ENCODE peak calls at places on chromosome 5, in ten cellular contexts. S is psoas muscle; T is CD4-positive, alpha-beta memory T cell; V is HepG2; A is heart left ventricle; L is uterus; N is ovary; E is PC-3; H is lower lobe of right lung; J is fibroblast of lung. I is an unnamed sample. For H3K4me1, the result is how much of the 10 kb centered on the place peaks cover.

GRCh38 chr5:88831856-88832255 is 51.1 kb downstream of the MEF2C start:
- DNase-seq in T (no peak), L (no peak), S (no peak), H (no peak), V (no peak), E (no peak), N (no peak), J (no peak), A (no peak), I (no peak)

GRCh38 chr5:99019254-99019653 is 90.4 kb upstream of the CHD1 start:
- DNase-seq in T (no peak), L (no peak), V (no peak), N (no peak), A (no peak), H (no peak), E (no peak), J (no peak), S (no peak), I (no peak)

GRCh38 chr5:108167174-108167573 is 214.7 kb downstream of the FBXL17 start:
- DNase-seq in S (no peak), T (no peak), E (peak), H (no peak), V (no peak), J (no peak), N (no peak), L (no peak), A (no peak), I (no peak)

GRCh38 chr5:102554728-102555127 is 55.9 kb upstream of the SLCO6A1 start:
- DNase-seq in J (no peak), L (no peak), A (no peak), N (no peak), T (no peak), S (no peak), H (no peak), E (peak), V (peak), I (no peak)

GRCh38 chr5:132561601-132562000 is 4.8 kb downstream of the RAD50 start:
- DNase-seq in S (no peak), J (no peak), N (no peak), T (no peak), L (no peak), E (no peak), A (no peak), H (no peak), V (no peak), I (no peak)

GRCh38 chr5:36875051-36875788 is 1.3 kb upstream of the NIPBL start:
- DNase-seq in A (peak), J (peak), V (peak), E (peak), L (peak), T (peak), N (peak), S (peak), H (peak), I (peak)

GRCh38 chr5:51378415-51378777 is 4.9 kb upstream of the ISL1 start:
- DNase-seq in E (no peak), V (no peak), A (no peak), S (no peak), L (no peak), J (no peak), N (no peak), H (no peak), T (no peak), I (no peak)

GRCh38 chr5:125440905-125441304 is 694.5 kb upstream of the ZNF608 start:
- DNase-seq in N (no peak), T (no peak), V (no peak), J (no peak), H (no peak), L (no peak), E (no peak), A (no peak), S (no peak), I (no peak)

GRCh38 chr5:120599576-120599975 is 135.5 kb downstream of the PRR16 start:
- DNase-seq in J (peak), N (no peak), A (no peak), T (no peak), S (no peak), E (peak), L (no peak), H (no peak), V (no peak), I (peak)

GRCh38 chr5:7589800-7590199 is 193.9 kb downstream of the ADCY2 start:
- DNase-seq in J (no peak), A (no peak), N (no peak), E (no peak), V (no peak), S (no peak), T (no peak), H (no peak), L (no peak), I (no peak)

GRCh38 chr5:126720369-126720768 is 56.6 kb upstream of the LMNB1 start:
- DNase-seq in A (no peak), N (no peak), T (no peak), S (no peak), H (no peak), L (no peak), V (no peak), E (no peak), J (no peak), I (no peak)

GRCh38 chr5:111756701-111757581 is at the start of gene NREP:
- DNase-seq in V (peak), L (peak), T (no peak), H (peak), J (peak), S (peak), E (peak), A (peak), N (peak), I (peak)

GRCh38 chr5:168101352-168101751 is 190.1 kb upstream of the WWC1 start:
- DNase-seq in L (no peak), S (no peak), J (no peak), V (no peak), N (no peak), H (no peak), A (no peak), E (no peak), T (no peak), I (no peak)

GRCh38 chr5:53288511-53288910 is 179.0 kb upstream of the MOCS2 start:
- DNase-seq in J (no peak), V (no peak), T (no peak), L (no peak), A (no peak), N (no peak), E (no peak), H (no peak), S (no peak), I (no peak)

GRCh38 chr5:170597876-170598275 is 94.1 kb downstream of the KCNIP1 start:
- DNase-seq in S (no peak), L (no peak), J (peak), V (no peak), T (no peak), A (peak), E (no peak), H (no peak), N (no peak), I (no peak)

DNA sequence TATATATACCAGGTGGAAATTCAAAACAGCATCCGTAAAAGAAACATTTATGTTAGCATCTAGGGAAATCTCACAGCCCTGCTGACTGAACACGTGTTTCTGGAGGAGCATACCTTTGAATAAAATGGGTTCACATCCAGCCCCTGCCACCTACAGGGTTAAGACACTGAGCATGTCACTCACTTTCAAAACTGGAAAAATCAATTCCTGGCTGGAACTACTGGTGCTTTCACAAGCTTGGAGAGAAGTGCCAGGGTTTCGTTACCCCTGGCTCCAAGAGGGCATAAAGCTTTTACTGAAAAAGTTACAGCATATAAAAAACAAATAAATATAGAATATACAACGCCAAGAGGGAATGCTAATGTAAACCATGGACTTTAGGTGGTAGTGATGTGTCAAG is 48.0 kb downstream of the SERINC5 start:
- DNase-seq in E (no peak), S (no peak), V (no peak), H (no peak), N (no peak), L (no peak), A (no peak), J (no peak), T (no peak), I (no peak)
- H3K4me1 ChIP-seq in E (under half), S (under half), V (half or more), H (under half), N (under half), L (under half), A (under half), J (under half), T (half or more), I (half or more)

GRCh38 chr5:159777049-159777448 is 139.2 kb upstream of the ADRA1B start:
- DNase-seq in A (no peak), L (no peak), V (no peak), E (peak), J (no peak), H (no peak), T (no peak), S (no peak), N (no peak), I (no peak)
- H3K4me1 ChIP-seq in A (under half), L (under half), V (under half), E (half or more), J (under half), H (under half), T (under half), S (under half), N (under half), I (under half)

DNA sequence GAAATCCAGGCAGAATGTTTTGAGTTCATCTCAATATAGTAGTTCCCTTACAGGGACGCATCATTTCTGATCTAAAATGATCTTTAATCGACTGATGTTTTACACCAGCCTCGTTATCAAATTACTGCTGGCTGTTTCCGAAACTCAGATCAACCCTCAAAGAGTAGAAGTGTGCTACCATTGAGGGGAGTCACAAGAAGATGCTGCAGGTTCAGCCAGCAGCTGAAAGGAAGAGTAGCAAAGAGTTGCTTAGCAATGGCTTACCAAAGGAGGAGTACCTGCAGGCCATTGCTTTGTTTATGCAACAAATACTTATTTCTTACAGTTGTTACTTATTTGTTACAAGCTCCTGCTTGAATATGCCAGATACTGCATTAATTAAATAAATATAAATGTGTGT is 144.1 kb downstream of the EBF1 start:
- DNase-seq in H (no peak), N (no peak), T (no peak), S (no peak), J (no peak), V (no peak), E (no peak), A (no peak), L (no peak), I (no peak)
- H3K4me1 ChIP-seq in H (under half), N (under half), T (under half), S (under half), J (under half), V (under half), E (under half), A (under half), L (under half), I (under half)

DNA sequence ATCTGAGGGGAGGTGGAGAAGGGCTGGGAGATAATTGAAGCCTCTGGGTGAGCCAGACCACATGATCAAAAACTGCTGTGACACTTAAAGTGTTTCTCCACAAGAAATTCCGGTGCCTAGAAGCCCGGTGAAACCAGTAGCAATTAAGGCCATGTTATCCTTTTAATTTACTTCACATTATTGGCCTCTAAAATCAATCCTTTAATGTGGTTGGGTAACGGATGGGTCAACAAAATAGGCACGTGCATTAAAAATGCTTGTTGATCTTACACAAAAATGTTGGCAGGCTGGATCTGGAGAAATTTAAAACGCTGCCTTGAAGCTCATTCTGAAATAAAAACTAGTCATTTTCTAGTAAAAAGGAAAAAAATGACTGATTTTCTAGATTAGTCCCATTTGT is 10.7 kb downstream of the SEMA6A start:
- DNase-seq in T (no peak), A (no peak), N (no peak), E (no peak), V (no peak), S (no peak), H (no peak), L (no peak), J (no peak), I (no peak)
- H3K4me1 ChIP-seq in T (under half), A (under half), N (under half), E (under half), V (under half), S (under half), H (under half), L (under half), J (under half), I (under half)

I was measured in body of pancreas.